ENCODE peak calls at places on chromosomes 13 and 19, in five cellular contexts. One of them, this sample, is unnamed.

GRCh38 chr13:53191091-53191490 is 162.5 kb downstream of the OLFM4 start:
- DNase-seq in tibial artery: no peak
- DNase-seq in ovary: no peak
- DNase-seq in activated B cell treated with CpG ODN at 0.5 μM for 24 hours: no peak
- DNase-seq in Calu3: no peak
- DNase-seq in this sample: no peak

GRCh38 chr19:12065100-12065538 is 588 bp downstream of the ZNF844 start:
- DNase-seq in tibial artery: peak
- DNase-seq in ovary: no peak
- DNase-seq in activated B cell treated with CpG ODN at 0.5 μM for 24 hours: no peak
- DNase-seq in Calu3: no peak
- DNase-seq in this sample: no peak

GRCh38 chr13:24203726-24204295 is 43.3 kb downstream of the SPATA13 start:
- DNase-seq in tibial artery: no peak
- DNase-seq in ovary: no peak
- DNase-seq in activated B cell treated with CpG ODN at 0.5 μM for 24 hours: no peak
- DNase-seq in Calu3: no peak
- DNase-seq in this sample: no peak

GRCh38 chr13:29676535-29676934 is 81.0 kb upstream of the SLC7A1 start:
- DNase-seq in tibial artery: no peak
- DNase-seq in ovary: no peak
- DNase-seq in activated B cell treated with CpG ODN at 0.5 μM for 24 hours: no peak
- DNase-seq in Calu3: no peak
- DNase-seq in this sample: no peak

GRCh38 chr13:71786815-71787214 is 80.2 kb downstream of the DACH1 start:
- DNase-seq in tibial artery: no peak
- DNase-seq in ovary: no peak
- DNase-seq in activated B cell treated with CpG ODN at 0.5 μM for 24 hours: no peak
- DNase-seq in Calu3: no peak
- DNase-seq in this sample: no peak

GRCh38 chr13:41008349-41008980 is 10.7 kb downstream of the ELF1 start:
- DNase-seq in tibial artery: no peak
- DNase-seq in ovary: no peak
- DNase-seq in activated B cell treated with CpG ODN at 0.5 μM for 24 hours: no peak
- DNase-seq in Calu3: no peak
- DNase-seq in this sample: no peak

GRCh38 chr19:15328312-15328711 is 4.0 kb downstream of the BRD4 start:
- DNase-seq in tibial artery: no peak
- DNase-seq in ovary: no peak
- DNase-seq in activated B cell treated with CpG ODN at 0.5 μM for 24 hours: no peak
- DNase-seq in Calu3: no peak
- DNase-seq in this sample: no peak

GRCh38 chr13:39259371-39259770 is 221.1 kb downstream of the NHLRC3 start:
- DNase-seq in tibial artery: no peak
- DNase-seq in ovary: no peak
- DNase-seq in activated B cell treated with CpG ODN at 0.5 μM for 24 hours: no peak
- DNase-seq in Calu3: no peak
- DNase-seq in this sample: no peak

GRCh38 chr19:15436012-15436825 is 13.5 kb downstream of the WIZ start:
- DNase-seq in tibial artery: no peak
- DNase-seq in ovary: no peak
- DNase-seq in activated B cell treated with CpG ODN at 0.5 μM for 24 hours: no peak
- DNase-seq in Calu3: no peak
- DNase-seq in this sample: no peak

GRCh38 chr13:96082640-96083039 is 7.3 kb upstream of the HS6ST3 start:
- DNase-seq in tibial artery: no peak
- DNase-seq in ovary: no peak
- DNase-seq in activated B cell treated with CpG ODN at 0.5 μM for 24 hours: no peak
- DNase-seq in Calu3: no peak
- DNase-seq in this sample: no peak

GRCh38 chr13:24540236-24541126 is 27.9 kb upstream of the PARP4 start:
- DNase-seq in tibial artery: no peak
- DNase-seq in ovary: no peak
- DNase-seq in activated B cell treated with CpG ODN at 0.5 μM for 24 hours: no peak
- DNase-seq in Calu3: peak
- DNase-seq in this sample: no peak

GRCh38 chr19:33468361-33469170 is 53.0 kb downstream of the PEPD start:
- DNase-seq in tibial artery: no peak
- DNase-seq in ovary: no peak
- DNase-seq in activated B cell treated with CpG ODN at 0.5 μM for 24 hours: no peak
- DNase-seq in Calu3: no peak
- DNase-seq in this sample: no peak

GRCh38 chr19:41853768-41854167 is 6.3 kb upstream of the RPS19 start:
- DNase-seq in tibial artery: no peak
- DNase-seq in ovary: no peak
- DNase-seq in activated B cell treated with CpG ODN at 0.5 μM for 24 hours: no peak
- DNase-seq in Calu3: no peak
- DNase-seq in this sample: no peak

GRCh38 chr19:46967578-46968018 is 52.0 kb upstream of the NPAS1 start:
- DNase-seq in tibial artery: peak
- DNase-seq in ovary: no peak
- DNase-seq in activated B cell treated with CpG ODN at 0.5 μM for 24 hours: no peak
- DNase-seq in Calu3: no peak
- DNase-seq in this sample: no peak

GRCh38 chr19:28404462-28404861 is 808.5 kb downstream of the UQCRFS1 start:
- DNase-seq in tibial artery: no peak
- DNase-seq in ovary: no peak
- DNase-seq in activated B cell treated with CpG ODN at 0.5 μM for 24 hours: no peak
- DNase-seq in Calu3: no peak
- DNase-seq in this sample: no peak

GRCh38 chr19:39110263-39110967 is 15.2 kb upstream of the PAK4 start:
- DNase-seq in tibial artery: peak
- DNase-seq in ovary: no peak
- DNase-seq in activated B cell treated with CpG ODN at 0.5 μM for 24 hours: peak
- DNase-seq in Calu3: peak
- DNase-seq in this sample: peak

GRCh38 chr13:98974053-98974452 is 3.8 kb downstream of the DOCK9 start:
- DNase-seq in tibial artery: no peak
- DNase-seq in ovary: no peak
- DNase-seq in activated B cell treated with CpG ODN at 0.5 μM for 24 hours: no peak
- DNase-seq in Calu3: no peak
- DNase-seq in this sample: no peak

GRCh38 chr13:112587767-112588489 is at the start of gene TUBGCP3:
- DNase-seq in tibial artery: peak
- DNase-seq in ovary: peak
- DNase-seq in activated B cell treated with CpG ODN at 0.5 μM for 24 hours: peak
- DNase-seq in Calu3: peak
- DNase-seq in this sample: peak

GRCh38 chr19:19296953-19297689 is 23.2 kb downstream of the SUGP1 start:
- DNase-seq in tibial artery: no peak
- DNase-seq in ovary: no peak
- DNase-seq in activated B cell treated with CpG ODN at 0.5 μM for 24 hours: no peak
- DNase-seq in Calu3: no peak
- DNase-seq in this sample: no peak

GRCh38 chr13:78593652-78594494 is 9.5 kb downstream of the POU4F1 start:
- DNase-seq in tibial artery: no peak
- DNase-seq in ovary: no peak
- DNase-seq in activated B cell treated with CpG ODN at 0.5 μM for 24 hours: no peak
- DNase-seq in Calu3: no peak
- DNase-seq in this sample: no peak

GRCh38 chr13:84430015-84430414 is 547.7 kb upstream of the SLITRK1 start:
- DNase-seq in tibial artery: no peak
- DNase-seq in ovary: no peak
- DNase-seq in activated B cell treated with CpG ODN at 0.5 μM for 24 hours: no peak
- DNase-seq in Calu3: no peak
- DNase-seq in this sample: no peak

GRCh38 chr19:3708207-3708931 is at the start of gene TJP3:
- DNase-seq in tibial artery: no peak
- DNase-seq in ovary: no peak
- DNase-seq in activated B cell treated with CpG ODN at 0.5 μM for 24 hours: no peak
- DNase-seq in Calu3: peak
- DNase-seq in this sample: no peak

DNA sequence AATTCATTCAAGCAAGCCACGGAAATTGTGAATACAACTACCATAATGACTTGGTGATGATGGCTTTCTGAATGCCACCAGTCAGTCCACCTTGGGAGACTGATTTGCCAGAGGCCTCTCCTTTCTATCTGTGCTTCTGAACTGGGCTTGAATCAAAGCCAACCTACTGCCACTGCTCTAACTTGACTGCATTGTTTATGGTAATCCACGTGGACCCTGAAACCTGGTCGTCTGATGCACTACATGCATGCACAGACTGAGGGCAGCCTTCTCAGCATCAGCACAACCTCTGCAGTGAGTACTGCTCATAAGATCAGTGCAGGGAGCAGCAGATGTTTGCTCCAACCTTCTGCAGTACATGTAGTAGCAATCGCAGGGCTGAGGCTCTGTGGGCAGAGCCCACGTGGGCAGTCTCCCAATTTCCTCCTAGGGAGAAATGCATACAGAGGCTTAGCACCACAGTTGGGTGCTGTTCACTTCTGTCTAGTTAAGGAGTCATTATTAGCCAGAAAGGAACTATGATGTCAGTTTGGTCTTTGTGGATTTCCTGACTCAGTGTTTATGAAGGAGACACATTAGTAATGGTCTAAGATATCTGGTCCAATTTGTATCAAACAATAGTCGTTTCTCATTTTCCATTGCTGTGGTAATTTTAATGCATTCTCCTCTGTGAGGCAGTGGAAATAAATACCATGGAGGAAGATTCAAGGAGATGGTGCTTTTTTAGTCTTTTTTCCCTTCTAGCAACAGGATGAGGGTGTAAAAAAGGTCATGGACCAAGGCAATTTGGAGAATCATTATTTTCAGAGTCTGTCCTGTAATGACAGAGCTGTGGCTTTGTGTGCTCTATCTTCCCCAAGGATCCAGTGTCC is 82.5 kb downstream of the AKAP11 start:
- DNase-seq in tibial artery: no peak
- DNase-seq in ovary: no peak
- DNase-seq in activated B cell treated with CpG ODN at 0.5 μM for 24 hours: no peak
- DNase-seq in Calu3: no peak
- DNase-seq in this sample: no peak
- TF ChIP-seq CTCF in tibial artery: no peak
- TF ChIP-seq CTCF in ovary: no peak
- TF ChIP-seq CTCF in activated B cell treated with CpG ODN at 0.5 μM for 24 hours: no peak
- TF ChIP-seq CTCF in Calu3: no peak
- TF ChIP-seq CTCF in this sample: no peak

DNA sequence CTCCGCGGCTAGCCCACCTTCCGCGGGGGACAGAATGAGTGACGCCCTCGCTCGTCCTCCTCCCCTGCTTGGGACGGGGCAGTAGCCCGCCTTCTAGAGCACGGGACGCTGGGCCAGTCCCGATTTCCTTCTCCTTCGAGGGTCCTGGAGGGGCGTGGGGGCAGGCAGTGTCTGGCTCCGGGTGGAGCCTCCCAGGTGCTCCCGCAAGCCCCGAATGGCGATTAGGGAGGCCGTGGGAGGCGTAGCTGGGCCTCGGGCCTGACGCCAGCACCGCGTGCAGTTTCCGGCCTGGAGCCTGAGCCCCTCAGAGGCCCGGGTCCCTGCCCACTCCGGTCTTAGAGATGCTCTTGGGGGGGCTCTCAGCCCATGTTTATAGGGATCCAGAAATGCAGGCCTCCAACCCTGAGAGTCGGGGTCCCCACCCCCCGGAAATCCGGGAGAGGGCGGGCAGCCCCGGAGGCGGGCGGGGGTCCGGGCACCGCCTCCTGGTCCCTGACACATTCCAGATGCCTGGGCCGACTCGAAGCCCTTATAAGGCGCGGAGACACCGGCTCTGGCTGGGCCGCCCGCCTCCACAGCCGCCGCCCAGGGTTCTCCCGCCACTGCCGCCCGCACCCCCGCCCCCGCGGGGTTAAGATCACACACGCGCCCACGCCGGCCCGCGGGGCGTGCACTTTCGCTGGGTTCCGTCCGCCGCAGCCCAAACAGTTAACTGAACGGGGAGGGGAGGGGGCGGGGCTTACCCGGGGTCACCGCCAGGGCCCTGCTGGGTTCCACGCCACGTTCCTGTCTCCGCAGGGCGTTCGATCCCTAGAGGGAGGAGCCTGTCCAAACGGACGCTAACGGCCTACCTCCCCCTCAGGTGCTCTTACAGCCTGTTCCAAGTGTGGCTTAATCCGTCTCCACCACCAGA is 1.5 kb downstream of the MYADM start:
- DNase-seq in tibial artery: peak
- DNase-seq in ovary: peak
- DNase-seq in activated B cell treated with CpG ODN at 0.5 μM for 24 hours: peak
- DNase-seq in Calu3: peak
- DNase-seq in this sample: peak
- TF ChIP-seq CTCF in tibial artery: peak
- TF ChIP-seq CTCF in ovary: peak
- TF ChIP-seq CTCF in activated B cell treated with CpG ODN at 0.5 μM for 24 hours: no peak
- TF ChIP-seq CTCF in Calu3: peak
- TF ChIP-seq CTCF in this sample: peak

GRCh38 chr19:51259348-51260245 is 8.7 kb downstream of the SIGLECL1 start:
- DNase-seq in tibial artery: peak
- DNase-seq in ovary: no peak
- DNase-seq in activated B cell treated with CpG ODN at 0.5 μM for 24 hours: no peak
- DNase-seq in Calu3: peak
- DNase-seq in this sample: no peak
- TF ChIP-seq CTCF in tibial artery: no peak
- TF ChIP-seq CTCF in ovary: no peak
- TF ChIP-seq CTCF in activated B cell treated with CpG ODN at 0.5 μM for 24 hours: no peak
- TF ChIP-seq CTCF in Calu3: peak
- TF ChIP-seq CTCF in this sample: peak

GRCh38 chr19:43433689-43434088 is 19.0 kb downstream of the TEX101 start:
- DNase-seq in tibial artery: no peak
- DNase-seq in ovary: no peak
- DNase-seq in activated B cell treated with CpG ODN at 0.5 μM for 24 hours: no peak
- DNase-seq in Calu3: no peak
- DNase-seq in this sample: no peak

GRCh38 chr19:43429395-43429794 is 14.7 kb downstream of the TEX101 start:
- DNase-seq in tibial artery: no peak
- DNase-seq in ovary: no peak
- DNase-seq in activated B cell treated with CpG ODN at 0.5 μM for 24 hours: no peak
- DNase-seq in Calu3: no peak
- DNase-seq in this sample: no peak

GRCh38 chr19:43432866-43433673 is 18.4 kb downstream of the TEX101 start:
- DNase-seq in tibial artery: peak
- DNase-seq in ovary: no peak
- DNase-seq in activated B cell treated with CpG ODN at 0.5 μM for 24 hours: peak
- DNase-seq in Calu3: peak
- DNase-seq in this sample: peak

GRCh38 chr19:43430976-43431375 is 16.3 kb downstream of the TEX101 start:
- DNase-seq in tibial artery: no peak
- DNase-seq in ovary: no peak
- DNase-seq in activated B cell treated with CpG ODN at 0.5 μM for 24 hours: no peak
- DNase-seq in Calu3: no peak
- DNase-seq in this sample: no peak

DNA sequence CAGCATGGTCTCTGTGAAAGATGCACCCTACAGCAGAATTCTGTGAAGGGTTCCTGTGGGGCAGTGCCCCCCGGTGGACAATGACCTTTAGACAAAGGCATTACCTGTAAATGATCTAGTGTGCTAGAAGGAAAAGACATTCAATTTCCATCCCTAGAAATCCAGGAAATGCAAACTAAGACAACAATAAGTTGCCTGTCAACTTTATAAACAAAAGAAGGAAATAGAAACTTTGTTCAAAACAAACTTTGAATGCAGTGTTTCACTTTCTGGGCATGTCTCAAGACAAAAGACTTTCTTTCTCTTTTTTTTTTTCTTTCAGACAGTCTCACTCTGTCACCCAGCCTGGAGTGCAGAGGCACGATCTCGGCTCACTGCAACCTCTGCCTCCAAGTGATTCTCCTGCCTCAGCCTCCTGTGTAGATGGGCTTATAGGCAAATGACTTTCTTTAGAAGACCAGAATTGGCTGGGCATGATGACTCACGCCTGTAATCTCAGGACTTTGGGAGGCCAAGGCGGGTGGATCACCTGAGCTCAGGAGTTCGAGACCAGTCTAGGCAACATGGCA is 15.5 kb downstream of the TEX101 start:
- DNase-seq in tibial artery: no peak
- DNase-seq in ovary: no peak
- DNase-seq in activated B cell treated with CpG ODN at 0.5 μM for 24 hours: no peak
- DNase-seq in Calu3: peak
- DNase-seq in this sample: no peak
- TF ChIP-seq CTCF in tibial artery: no peak
- TF ChIP-seq CTCF in ovary: no peak
- TF ChIP-seq CTCF in activated B cell treated with CpG ODN at 0.5 μM for 24 hours: no peak
- TF ChIP-seq CTCF in Calu3: peak
- TF ChIP-seq CTCF in this sample: peak